ENCODE peak calls at places on chromosomes 16 and 17, in eight cellular contexts. W, F, M, Z, X, I, N and P are unnamed samples.

GRCh38 chr17:72743037-72743467 is 349.4 kb downstream of the SLC39A11 start:
- DNase-seq in W (no peak), F (no peak), M (no peak), Z (no peak), X (no peak), I (no peak), N (no peak), P (no peak)

GRCh38 chr16:23466162-23466885 is 13.3 kb upstream of the COG7 start:
- DNase-seq in W (no peak), F (peak), M (no peak), Z (no peak), X (peak), I (peak), N (no peak), P (no peak)

GRCh38 chr16:88430185-88430523 is 22.9 kb upstream of the ZFPM1 start:
- DNase-seq in W (no peak), F (no peak), M (peak), Z (no peak), X (no peak), I (no peak), N (no peak), P (peak)

GRCh38 chr17:77810536-77810935 is 148.0 kb upstream of the TNRC6C start:
- DNase-seq in W (no peak), F (peak), M (no peak), Z (no peak), X (peak), I (peak), N (peak), P (no peak)

GRCh38 chr17:34606721-34607120 is 27.3 kb downstream of the TMEM132E start:
- DNase-seq in W (no peak), F (no peak), M (no peak), Z (no peak), X (no peak), I (no peak), N (no peak), P (no peak)

GRCh38 chr16:66928702-66929388 is 3.5 kb upstream of the RRAD start:
- DNase-seq in W (no peak), F (peak), M (no peak), Z (peak), X (peak), I (no peak), N (no peak), P (peak)

GRCh38 chr17:79815836-79816371 is 19.0 kb upstream of the CBX8 start:
- DNase-seq in W (no peak), F (no peak), M (no peak), Z (no peak), X (no peak), I (no peak), N (no peak), P (no peak)

GRCh38 chr16:67655363-67655762 is 4.7 kb downstream of the ACD start:
- DNase-seq in W (no peak), F (no peak), M (no peak), Z (no peak), X (no peak), I (no peak), N (no peak), P (no peak)

GRCh38 chr16:35195173-35195863 is 1735.9 kb downstream of the TP53TG3F start:
- DNase-seq in W (peak), F (no peak), M (no peak), Z (no peak), X (no peak), I (no peak), N (no peak), P (no peak)

GRCh38 chr16:832652-833336 is 32.3 kb upstream of the GNG13 start:
- DNase-seq in W (no peak), F (no peak), M (no peak), Z (no peak), X (no peak), I (no peak), N (no peak), P (no peak)

GRCh38 chr16:53768167-53768566 is 64.2 kb downstream of the FTO start:
- DNase-seq in W (no peak), F (no peak), M (no peak), Z (no peak), X (peak), I (no peak), N (no peak), P (no peak)

GRCh38 chr17:73400915-73401545 is 89.2 kb upstream of the CDC42EP4 start:
- DNase-seq in W (no peak), F (no peak), M (no peak), Z (no peak), X (no peak), I (no peak), N (no peak), P (no peak)

GRCh38 chr16:1941924-1942809 is 832 bp downstream of the MSRB1 start:
- DNase-seq in W (no peak), F (no peak), M (no peak), Z (peak), X (no peak), I (no peak), N (no peak), P (no peak)

GRCh38 chr16:83296505-83296904 is 511.3 kb upstream of the HSBP1 start:
- DNase-seq in W (no peak), F (no peak), M (no peak), Z (no peak), X (no peak), I (peak), N (no peak), P (no peak)

GRCh38 chr16:1779741-1780676 is 2.4 kb downstream of the SPSB3 start:
- DNase-seq in W (no peak), F (no peak), M (no peak), Z (no peak), X (no peak), I (no peak), N (no peak), P (no peak)

GRCh38 chr17:6627019-6627418 is 13.5 kb downstream of the KIAA0753 start:
- DNase-seq in W (no peak), F (peak), M (no peak), Z (no peak), X (no peak), I (no peak), N (no peak), P (no peak)

GRCh38 chr17:82200743-82201497 is 11.7 kb downstream of the CCDC57 start:
- DNase-seq in W (no peak), F (no peak), M (peak), Z (no peak), X (no peak), I (no peak), N (no peak), P (peak)

GRCh38 chr16:74738134-74738541 is 36.5 kb downstream of the FA2H start:
- DNase-seq in W (no peak), F (peak), M (no peak), Z (peak), X (no peak), I (no peak), N (peak), P (no peak)

GRCh38 chr16:16907089-16907488 is 528.1 kb downstream of the NPIPA7 start:
- DNase-seq in W (no peak), F (no peak), M (no peak), Z (no peak), X (no peak), I (no peak), N (no peak), P (no peak)

GRCh38 chr17:5031365-5032082 is 3.7 kb downstream of the SLC52A1 start:
- DNase-seq in W (peak), F (peak), M (peak), Z (peak), X (peak), I (peak), N (peak), P (peak)

GRCh38 chr17:76476736-76477135 is 9.3 kb downstream of the AANAT start:
- DNase-seq in W (no peak), F (no peak), M (no peak), Z (no peak), X (no peak), I (no peak), N (no peak), P (no peak)

GRCh38 chr16:35198223-35199199 is 1739.1 kb downstream of the TP53TG3F start:
- DNase-seq in W (no peak), F (no peak), M (no peak), Z (no peak), X (no peak), I (no peak), N (no peak), P (no peak)

GRCh38 chr17:49371178-49371834 is 9.3 kb upstream of the ZNF652 start:
- DNase-seq in W (peak), F (no peak), M (no peak), Z (no peak), X (no peak), I (no peak), N (no peak), P (no peak)

GRCh38 chr16:57409065-57409464 is 4.5 kb downstream of the CCL17 start:
- DNase-seq in W (no peak), F (no peak), M (no peak), Z (no peak), X (no peak), I (no peak), N (no peak), P (no peak)

GRCh38 chr16:70739389-70739788 is 53.5 kb upstream of the MTSS2 start:
- DNase-seq in W (no peak), F (no peak), M (no peak), Z (no peak), X (no peak), I (no peak), N (no peak), P (no peak)

GRCh38 chr16:10688291-10688690 is 6.4 kb downstream of the TEKT5 start:
- DNase-seq in W (peak), F (no peak), M (no peak), Z (peak), X (no peak), I (no peak), N (peak), P (no peak)

GRCh38 chr16:61726125-61726524 is 310.1 kb downstream of the CDH8 start:
- DNase-seq in W (no peak), F (no peak), M (no peak), Z (no peak), X (no peak), I (no peak), N (no peak), P (no peak)

GRCh38 chr17:55314784-55315491 is 50.2 kb downstream of the HLF start:
- DNase-seq in W (no peak), F (no peak), M (no peak), Z (no peak), X (no peak), I (no peak), N (no peak), P (no peak)

GRCh38 chr17:60165976-60166375 is 16.2 kb downstream of the CA4 start:
- DNase-seq in W (no peak), F (peak), M (no peak), Z (peak), X (no peak), I (no peak), N (peak), P (no peak)

GRCh38 chr16:50668368-50669008 is 12.6 kb downstream of the SNX20 start:
- DNase-seq in W (no peak), F (no peak), M (no peak), Z (peak), X (no peak), I (no peak), N (no peak), P (no peak)